ENCODE peak calls at places on chromosomes 13 and 19, in nine cellular contexts. P is AG09319; R is tibial artery; Y is CD8-positive, alpha-beta T cell; S is GM20000; Q is brain microvascular endothelial cell; D is breast epithelium; A is glutamatergic neuron; F is stomach. M is an unnamed sample.

GRCh38 chr13:44976949-44977583 is 12.2 kb downstream of the NUFIP1 start:
- DNase-seq in A (no peak), R (no peak), S (no peak), F (peak), P (no peak), D (no peak), Y (no peak), Q (no peak), M (no peak)

GRCh38 chr19:3335431-3336350 is 30.7 kb upstream of the NFIC start:
- DNase-seq in S (no peak), A (no peak), Y (no peak), F (peak), P (no peak), D (no peak), Q (no peak), R (peak), M (no peak)

GRCh38 chr19:45508931-45509691 is 1.8 kb downstream of the VASP start:
- DNase-seq in Q (peak), D (peak), S (peak), A (peak), Y (peak), R (peak), F (peak), P (no peak), M (peak)

GRCh38 chr13:110199046-110199831 is 107.7 kb downstream of the COL4A1 start:
- DNase-seq in S (no peak), Y (no peak), R (no peak), P (no peak), A (no peak), F (no peak), D (no peak), Q (no peak), M (no peak)

GRCh38 chr19:51681286-51681956 is 11.7 kb upstream of the SPACA6 start:
- DNase-seq in D (no peak), F (no peak), R (no peak), P (no peak), A (peak), Y (no peak), S (no peak), Q (no peak), M (no peak)

GRCh38 chr13:39025433-39025839 is 12.5 kb downstream of the PROSER1 start:
- DNase-seq in F (no peak), S (no peak), P (no peak), Q (no peak), Y (no peak), A (no peak), D (peak), R (no peak), M (no peak)

GRCh38 chr13:96728463-96728862 is 265.8 kb downstream of the OXGR1 start:
- DNase-seq in Q (no peak), R (no peak), S (no peak), D (no peak), F (no peak), A (no peak), P (no peak), Y (no peak), M (no peak)

GRCh38 chr13:80132741-80133601 is 208.0 kb downstream of the SPRY2 start:
- DNase-seq in R (peak), Y (no peak), A (no peak), F (peak), P (no peak), D (peak), S (no peak), Q (peak), M (no peak)

DNA sequence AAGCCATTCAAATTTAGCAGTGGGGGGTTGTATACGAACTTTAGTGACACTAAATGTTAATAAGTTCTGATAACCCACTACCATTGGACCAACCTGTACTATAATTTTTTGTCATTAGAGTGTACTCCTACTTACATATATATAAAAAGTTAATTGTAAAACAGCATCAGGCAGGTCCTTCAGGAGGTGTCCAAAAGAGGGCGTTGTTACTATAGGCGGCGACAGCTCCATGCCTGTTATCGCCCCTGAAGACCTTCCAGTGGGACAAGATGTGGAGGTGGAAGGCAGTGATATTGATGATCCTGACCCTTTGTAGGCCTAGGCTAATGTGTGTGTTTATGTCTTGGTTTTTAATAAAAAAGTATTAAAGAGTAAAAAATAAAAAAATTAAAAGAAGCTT is 27.5 kb downstream of the SPRYD7 start:
- DNase-seq in P (no peak), Q (no peak), S (no peak), Y (no peak), F (no peak), R (no peak), A (no peak), D (no peak), M (no peak)
- TF ChIP-seq CTCF in P (no peak), Q (peak), S (no peak), Y (no peak), F (no peak), R (no peak), A (no peak), D (no peak), M (no peak)

GRCh38 chr19:31233288-31233687 is 115.9 kb downstream of the TSHZ3 start:
- DNase-seq in A (no peak), P (no peak), F (no peak), Y (no peak), R (no peak), D (no peak), S (no peak), Q (no peak), M (no peak)

GRCh38 chr19:31231181-31231580 is 118.1 kb downstream of the TSHZ3 start:
- DNase-seq in Q (no peak), D (no peak), Y (no peak), A (no peak), F (no peak), P (no peak), S (no peak), R (no peak), M (no peak)

GRCh38 chr19:31235806-31236205 is 113.4 kb downstream of the TSHZ3 start:
- DNase-seq in S (no peak), F (no peak), Y (no peak), R (no peak), P (no peak), Q (no peak), A (no peak), D (no peak), M (no peak)

GRCh38 chr19:31232871-31233270 is 116.4 kb downstream of the TSHZ3 start:
- DNase-seq in S (no peak), Q (peak), Y (no peak), P (peak), D (no peak), A (no peak), F (no peak), R (no peak), M (no peak)

DNA sequence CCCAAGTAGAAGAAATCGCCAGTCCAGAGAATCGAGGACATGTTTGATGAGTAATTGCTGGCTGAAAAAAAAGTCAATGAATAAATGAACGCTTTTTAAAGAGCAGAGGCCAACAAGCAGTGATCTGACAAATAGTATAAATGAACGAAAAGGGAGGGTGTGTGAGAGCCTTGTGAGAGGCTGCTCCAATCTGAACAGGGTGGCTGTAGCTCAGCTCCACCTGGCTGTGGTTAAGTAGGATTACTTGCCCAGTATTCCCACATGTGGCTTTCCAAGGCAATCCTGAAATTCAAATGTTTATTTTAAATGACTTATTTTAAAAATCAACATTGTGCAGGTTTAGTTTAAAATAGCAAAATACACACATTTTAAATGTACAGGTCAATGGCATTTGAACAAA is 117.0 kb downstream of the TSHZ3 start:
- DNase-seq in D (no peak), P (no peak), S (no peak), Y (no peak), R (no peak), Q (no peak), F (no peak), A (no peak), M (no peak)
- TF ChIP-seq CTCF in D (no peak), P (peak), S (no peak), Y (no peak), R (no peak), Q (no peak), F (no peak), A (no peak), M (no peak)

GRCh38 chr19:23065306-23065705 is 51.5 kb upstream of the ZNF730 start:
- DNase-seq in D (no peak), F (no peak), Y (no peak), P (no peak), Q (no peak), A (no peak), R (no peak), S (no peak), M (no peak)

GRCh38 chr19:23075031-23075733 is 41.6 kb upstream of the ZNF730 start:
- DNase-seq in A (peak), S (peak), F (no peak), D (peak), Q (peak), P (no peak), R (peak), Y (no peak), M (peak)

GRCh38 chr19:23071087-23071511 is 45.7 kb upstream of the ZNF730 start:
- DNase-seq in P (no peak), D (peak), R (no peak), F (no peak), A (peak), Y (no peak), S (peak), Q (peak), M (no peak)

GRCh38 chr19:23070353-23070781 is 46.5 kb upstream of the ZNF730 start:
- DNase-seq in D (peak), R (no peak), Q (peak), P (no peak), F (no peak), A (peak), Y (no peak), S (peak), M (no peak)
- TF ChIP-seq CTCF in D (peak), R (peak), Q (peak), P (peak), F (no peak), A (peak), Y (no peak), S (peak), M (no peak)

GRCh38 chr19:17582613-17583012 is 27.2 kb downstream of the COLGALT1 start:
- DNase-seq in P (no peak), D (no peak), Q (no peak), S (no peak), F (no peak), R (no peak), A (no peak), Y (no peak), M (no peak)

GRCh38 chr19:17577698-17578097 is 22.2 kb downstream of the COLGALT1 start:
- DNase-seq in Y (no peak), D (no peak), R (no peak), Q (no peak), A (no peak), F (no peak), P (no peak), S (no peak), M (no peak)

GRCh38 chr19:17579523-17580244 is 24.2 kb downstream of the COLGALT1 start:
- DNase-seq in Y (no peak), P (no peak), A (peak), S (peak), Q (peak), F (no peak), D (no peak), R (peak), M (no peak)

GRCh38 chr19:17581211-17581874 is 25.9 kb downstream of the COLGALT1 start:
- DNase-seq in A (no peak), F (no peak), Y (no peak), R (no peak), D (no peak), S (no peak), Q (no peak), P (no peak), M (no peak)

GRCh38 chr19:17580470-17581000 is 25.1 kb downstream of the COLGALT1 start:
- DNase-seq in F (no peak), R (no peak), P (no peak), A (no peak), Y (no peak), S (no peak), D (no peak), Q (no peak), M (no peak)
- TF ChIP-seq CTCF in F (no peak), R (no peak), P (no peak), A (no peak), Y (no peak), S (no peak), D (no peak), Q (peak), M (no peak)

DNA sequence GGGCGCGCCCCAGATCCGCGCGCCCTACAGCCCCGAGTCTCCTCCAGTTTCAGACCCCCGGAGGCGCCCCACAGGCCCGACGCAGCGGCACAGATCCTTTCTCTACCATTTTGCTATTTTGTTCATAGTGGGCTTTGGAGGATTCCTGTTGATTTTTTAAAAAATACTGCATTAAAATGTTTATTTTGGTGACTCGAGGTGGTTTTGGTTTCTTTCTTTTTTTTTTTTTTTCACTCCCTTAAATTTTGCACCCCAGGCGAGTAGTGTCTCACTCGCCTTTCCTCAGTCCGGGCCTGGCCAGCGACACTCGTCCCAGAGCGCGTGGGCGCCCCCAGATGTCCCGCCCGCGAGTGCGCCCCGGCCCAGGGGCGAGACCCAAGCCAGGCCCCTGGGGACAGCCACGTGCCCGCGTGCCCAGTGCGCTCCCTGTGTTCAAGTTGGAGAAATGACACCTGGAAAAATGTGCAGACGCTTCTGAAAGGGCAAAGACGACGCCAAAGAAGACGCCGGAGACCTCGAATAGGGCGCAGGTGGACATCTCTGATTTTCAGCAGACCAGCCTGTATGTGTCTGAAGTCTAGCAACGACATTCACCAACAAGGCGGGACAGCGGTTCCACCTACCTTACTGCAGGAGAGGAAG is 478 bp upstream of the INSR start:
- DNase-seq in S (peak), Y (no peak), P (no peak), F (peak), A (peak), R (peak), D (peak), Q (no peak), M (no peak)
- TF ChIP-seq CTCF in S (peak), Y (no peak), P (peak), F (no peak), A (no peak), R (peak), D (peak), Q (no peak), M (no peak)

M was measured in omental fat pad.